ENCODE peak calls at places on chromosomes 6 and 20, in four cellular contexts. Z, L, S and G are unnamed samples.

GRCh38 chr6:106997392-106998257 is 23.1 kb upstream of the CD24 start:
- DNase-seq in Z (peak; percentile 47), L (peak; percentile 66), S (peak; percentile 71), G (peak; percentile 34)

GRCh38 chr20:33685328-33686007 is 717 bp downstream of the E2F1 start:
- DNase-seq in Z (no peak), L (peak; percentile 29), S (peak; percentile 73), G (peak; percentile 50)

GRCh38 chr6:130240232-130240631 is 17.5 kb upstream of the SAMD3 start:
- DNase-seq in Z (no peak), L (peak; percentile 83), S (no peak), G (no peak)

GRCh38 chr6:5029609-5030008 is 25.8 kb upstream of the RPP40 start:
- DNase-seq in Z (no peak), L (no peak), S (no peak), G (no peak)

GRCh38 chr6:161200610-161201201 is 73.2 kb downstream of the AGPAT4 start:
- DNase-seq in Z (no peak), L (no peak), S (no peak), G (no peak)

GRCh38 chr20:16821211-16822089 is 73.3 kb downstream of the OTOR start:
- DNase-seq in Z (no peak), L (peak; percentile 43), S (no peak), G (no peak)

GRCh38 chr6:144036064-144036873 is 28.2 kb upstream of the PLAGL1 start:
- DNase-seq in Z (no peak), L (peak; percentile 57), S (peak; percentile 51), G (no peak)

GRCh38 chr20:64161595-64162238 is 2.5 kb upstream of the MYT1 start:
- DNase-seq in Z (peak; percentile 40), L (peak; percentile 39), S (peak; percentile 51), G (no peak)

GRCh38 chr6:6825986-6826901 is 237.7 kb downstream of the LY86 start:
- DNase-seq in Z (no peak), L (no peak), S (peak; percentile 73), G (peak; percentile 35)

GRCh38 chr6:24848461-24848860 is 49.7 kb upstream of the ARMH2 start:
- DNase-seq in Z (no peak), L (no peak), S (no peak), G (no peak)

GRCh38 chr6:12245763-12246720 is 44.1 kb upstream of the EDN1 start:
- DNase-seq in Z (no peak), L (no peak), S (no peak), G (no peak)

GRCh38 chr6:159172066-159172465 is 2.9 kb downstream of the FNDC1 start:
- DNase-seq in Z (no peak), L (peak; percentile 15), S (no peak), G (no peak)

GRCh38 chr6:160137989-160138835 is 16.6 kb downstream of the SLC22A1 start:
- DNase-seq in Z (peak; percentile 55), L (peak; percentile 72), S (peak; percentile 83), G (no peak)

GRCh38 chr6:142542704-142543233 is 241.0 kb downstream of the ADGRG6 start:
- DNase-seq in Z (no peak), L (peak; percentile 90), S (peak; percentile 54), G (no peak)

GRCh38 chr20:47146703-47147102 is 209.8 kb downstream of the ZMYND8 start:
- DNase-seq in Z (no peak), L (peak; percentile 16), S (no peak), G (no peak)

GRCh38 chr6:11536795-11537194 is 754 bp upstream of the TMEM170B start:
- DNase-seq in Z (no peak), L (no peak), S (peak; percentile 47), G (no peak)

GRCh38 chr20:11274137-11274536 is 600.3 kb upstream of the JAG1 start:
- DNase-seq in Z (peak; percentile 23), L (peak; percentile 66), S (peak; percentile 61), G (no peak)

GRCh38 chr20:39855056-39855455 is 834.0 kb downstream of the MAFB start:
- DNase-seq in Z (no peak), L (peak; percentile 46), S (no peak), G (no peak)

GRCh38 chr6:161257778-161258457 is 15.9 kb downstream of the AGPAT4 start:
- DNase-seq in Z (no peak), L (peak; percentile 100), S (no peak), G (no peak)

GRCh38 chr6:136294621-136295020 is 5.0 kb upstream of the BCLAF1 start:
- DNase-seq in Z (no peak), L (no peak), S (no peak), G (no peak)

GRCh38 chr6:3482869-3483268 is 26.0 kb upstream of the SLC22A23 start:
- DNase-seq in Z (no peak), L (no peak), S (no peak), G (no peak)

GRCh38 chr6:3473773-3474172 is 16.9 kb upstream of the SLC22A23 start:
- DNase-seq in Z (no peak), L (peak; percentile 48), S (no peak), G (no peak)

GRCh38 chr6:3481640-3482039 is 24.8 kb upstream of the SLC22A23 start:
- DNase-seq in Z (no peak), L (no peak), S (no peak), G (no peak)

GRCh38 chr6:3480009-3480408 is 23.2 kb upstream of the SLC22A23 start:
- DNase-seq in Z (no peak), L (no peak), S (no peak), G (no peak)

GRCh38 chr6:3478341-3478740 is 21.5 kb upstream of the SLC22A23 start:
- DNase-seq in Z (no peak), L (no peak), S (no peak), G (no peak)
- TF ChIP-seq CTCF in Z (no peak), L (no peak), S (no peak), G (no peak)

GRCh38 chr6:49565261-49565660 is 14.8 kb downstream of the C6orf141 start:
- DNase-seq in Z (no peak), L (peak; percentile 31), S (no peak), G (no peak)

GRCh38 chr6:49565855-49566254 is 15.4 kb downstream of the C6orf141 start:
- DNase-seq in Z (no peak), L (no peak), S (no peak), G (no peak)

GRCh38 chr6:49570474-49571079 is 20.1 kb downstream of the C6orf141 start:
- DNase-seq in Z (no peak), L (peak; percentile 50), S (no peak), G (no peak)
- TF ChIP-seq CTCF in Z (no peak), L (peak; percentile 34), S (no peak), G (no peak)

GRCh38 chr6:28634758-28635546 is 109.3 kb downstream of the GPX5 start:
- DNase-seq in Z (no peak), L (peak; percentile 36), S (no peak), G (no peak)
- TF ChIP-seq CTCF in Z (no peak), L (no peak), S (no peak), G (no peak)

GRCh38 chr20:57400262-57400701 is 9.1 kb downstream of the RBM38 start:
- DNase-seq in Z (no peak), L (no peak), S (no peak), G (no peak)
- TF ChIP-seq CTCF in Z (no peak), L (no peak), S (peak; percentile 37), G (no peak)

DNA sequence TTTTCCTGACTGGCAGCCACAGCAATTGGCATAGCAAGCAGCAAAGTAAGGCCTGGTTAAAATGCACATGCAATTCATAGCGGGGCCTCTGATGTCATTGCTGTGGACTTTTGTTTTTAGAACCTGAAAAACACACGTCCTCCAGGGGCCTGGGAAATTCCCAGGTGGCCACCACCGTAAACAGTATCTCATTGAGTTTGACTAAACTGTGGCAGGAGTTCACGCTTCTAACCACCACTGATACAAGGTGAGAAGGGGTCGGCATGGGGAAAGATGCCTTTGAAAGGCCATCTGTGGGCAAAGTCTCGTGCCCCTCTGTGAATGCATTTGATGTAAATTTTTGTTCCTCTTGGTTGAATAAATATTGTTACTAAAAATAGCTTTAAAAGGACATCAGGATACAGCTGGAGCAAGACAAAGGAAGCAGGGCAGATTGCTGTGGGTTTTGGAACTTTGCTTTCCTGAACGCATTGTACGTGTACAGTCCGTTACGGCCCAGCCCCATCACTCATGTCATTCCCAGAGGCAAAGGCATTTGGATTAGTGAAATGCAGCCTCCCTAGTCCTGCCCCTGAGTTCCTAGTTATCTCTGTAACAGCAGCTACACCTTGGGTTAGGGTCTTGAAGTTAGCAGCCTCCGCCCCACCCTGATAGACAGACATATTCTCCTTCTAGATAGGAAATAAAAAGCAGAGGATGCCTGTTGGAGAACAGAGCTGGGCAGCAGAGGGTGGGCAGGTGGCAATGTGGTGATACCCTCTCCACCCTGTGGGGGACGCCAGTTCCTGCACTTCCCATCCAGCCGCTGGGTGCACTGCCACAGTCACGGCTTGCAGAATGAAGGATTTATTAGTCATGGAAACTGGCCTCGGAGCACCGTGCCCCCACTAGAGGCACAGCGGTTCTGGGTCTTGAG is 80.3 kb downstream of the ZDHHC14 start:
- DNase-seq in Z (peak; percentile 83), L (no peak), S (no peak), G (peak; percentile 64)
- TF ChIP-seq CTCF in Z (no peak), L (no peak), S (no peak), G (no peak)

DNA sequence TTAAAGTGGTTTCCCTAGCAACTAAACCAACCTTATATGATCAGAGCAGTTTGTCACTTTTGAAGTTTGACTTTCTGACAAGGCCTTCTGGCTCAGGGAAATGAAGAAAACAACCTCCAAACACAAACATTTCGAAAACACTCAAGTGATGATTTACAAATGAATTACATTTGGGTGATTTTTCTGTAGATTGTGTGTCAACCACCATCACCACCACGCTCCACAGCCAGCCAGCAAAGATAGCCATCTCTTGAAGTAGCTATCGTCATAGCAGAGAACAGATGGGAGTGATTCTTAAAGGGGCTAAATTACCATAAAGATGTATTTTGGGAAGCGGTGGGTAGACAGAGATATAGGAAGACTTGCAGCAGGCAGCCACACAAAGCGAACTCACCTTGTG is 16.4 kb upstream of the MLIP start:
- DNase-seq in Z (no peak), L (no peak), S (no peak), G (no peak)
- TF ChIP-seq CTCF in Z (no peak), L (no peak), S (no peak), G (no peak)